ENCODE peak calls at places on chromosome 5, in four cellular contexts. H is HCT116, R is IMR-90, Y is SK-N-SH. Q is an unnamed sample.

GRCh38 chr5:173010547-173011464 is 27.2 kb downstream of the ATP6V0E1 start:
- DNase-seq in H (no peak), R (peak; percentile 32), Y (no peak), Q (no peak)

GRCh38 chr5:14172149-14172795 is 29.1 kb downstream of the TRIO start:
- DNase-seq in H (no peak), R (no peak), Y (no peak), Q (no peak)

GRCh38 chr5:87746341-87746740 is 333.6 kb upstream of the CCNH start:
- DNase-seq in H (peak; percentile 24), R (no peak), Y (no peak), Q (no peak)

GRCh38 chr5:67301285-67301904 is 104.8 kb upstream of the CD180 start:
- DNase-seq in H (no peak), R (peak; percentile 82), Y (no peak), Q (no peak)

GRCh38 chr5:112189328-112189840 is 229.7 kb downstream of the EPB41L4A start:
- DNase-seq in H (no peak), R (no peak), Y (no peak), Q (no peak)

GRCh38 chr5:43045236-43045635 is 5.1 kb upstream of the ANXA2R start:
- DNase-seq in H (no peak), R (no peak), Y (no peak), Q (no peak)

GRCh38 chr5:1485320-1486118 is 38.2 kb downstream of the LPCAT1 start:
- DNase-seq in H (no peak), R (no peak), Y (no peak), Q (no peak)

GRCh38 chr5:61597684-61598083 is 265.6 kb downstream of the ZSWIM6 start:
- DNase-seq in H (no peak), R (no peak), Y (no peak), Q (no peak)

GRCh38 chr5:33400675-33401074 is 40.1 kb upstream of the TARS1 start:
- DNase-seq in H (no peak), R (no peak), Y (no peak), Q (no peak)

GRCh38 chr5:146025108-146025507 is 80.3 kb downstream of the PLAC8L1 start:
- DNase-seq in H (no peak), R (no peak), Y (no peak), Q (no peak)

GRCh38 chr5:169350016-169350415 is 49.1 kb upstream of the SLIT3 start:
- DNase-seq in H (no peak), R (peak; percentile 53), Y (no peak), Q (no peak)

GRCh38 chr5:181163487-181164075 is 16.2 kb downstream of the OR2V2 start:
- DNase-seq in H (no peak), R (no peak), Y (no peak), Q (no peak)

GRCh38 chr5:135034963-135035677 is 1.1 kb upstream of the PITX1 start:
- DNase-seq in H (no peak), R (no peak), Y (no peak), Q (no peak)

GRCh38 chr5:135033026-135033861 is 784 bp downstream of the PITX1 start:
- DNase-seq in H (no peak), R (peak; percentile 56), Y (peak; percentile 74), Q (peak; percentile 55)

GRCh38 chr5:135032613-135033025 is 1.4 kb downstream of the PITX1 start:
- DNase-seq in H (no peak), R (no peak), Y (no peak), Q (no peak)

GRCh38 chr5:135034186-135034962 is at the start of gene PITX1:
- DNase-seq in H (peak; percentile 33), R (peak; percentile 69), Y (peak; percentile 70), Q (peak; percentile 83)

GRCh38 chr5:135033866-135034185 is 202 bp downstream of the PITX1 start:
- DNase-seq in H (no peak), R (no peak), Y (no peak), Q (no peak)
- H3K9ac ChIP-seq in H (peak overlapping the region; percentile 97), R (peak overlapping the region; percentile 95), Y (no peak overlapping the region), Q (peak overlapping the region; percentile 78)

DNA sequence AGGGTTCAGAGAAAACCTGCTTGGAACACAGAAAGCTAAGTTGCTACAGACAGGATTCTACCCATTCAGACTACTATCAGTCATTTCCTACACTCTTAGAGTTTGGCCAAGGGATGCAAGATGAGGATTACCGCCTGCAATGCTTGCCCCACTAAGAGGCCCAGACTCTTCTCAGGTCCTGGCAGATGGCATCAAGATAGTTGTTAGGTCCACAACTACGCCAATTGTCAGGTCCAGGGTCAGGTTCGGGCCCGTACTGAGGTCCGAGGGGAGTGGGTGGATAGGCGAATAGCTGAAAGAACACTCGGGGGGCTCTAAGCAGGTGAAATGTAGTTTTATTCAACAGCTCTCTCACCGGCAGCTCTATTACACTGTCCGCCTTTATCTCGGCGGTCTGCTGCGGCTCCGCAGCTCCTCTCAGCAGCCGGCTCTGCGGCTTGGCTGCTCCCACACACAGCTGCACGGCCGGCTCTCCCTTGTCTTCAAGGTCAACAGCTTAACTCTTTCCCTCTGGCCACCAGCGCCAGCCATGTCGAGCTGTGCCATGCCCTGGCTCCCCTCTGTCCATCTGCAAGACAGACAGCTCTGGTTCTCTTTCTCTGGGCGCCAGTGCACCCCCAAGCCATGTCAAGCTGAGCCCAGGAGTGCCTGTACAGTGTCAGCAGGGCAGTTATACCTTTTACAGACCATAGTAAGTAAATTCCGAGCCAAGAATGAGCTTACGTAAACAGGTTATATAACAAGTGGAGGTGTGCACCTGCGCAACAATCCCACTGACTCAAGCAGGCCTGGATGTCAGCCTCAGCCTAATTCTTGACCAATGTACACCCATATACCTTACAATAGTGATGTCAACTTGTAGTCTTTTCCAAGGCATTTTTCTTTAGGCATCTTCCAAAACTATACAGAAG is 24.0 kb downstream of the ENC1 start:
- DNase-seq in H (no peak), R (no peak), Y (no peak), Q (no peak)
- H2AFZ ChIP-seq in H (no peak overlapping the region), R (no peak overlapping the region), Y (no peak overlapping the region), Q (no peak overlapping the region)

GRCh38 chr5:134143964-134144941 is 29.8 kb downstream of the TCF7 start:
- DNase-seq in H (no peak), R (no peak), Y (no peak), Q (no peak)
- H3K36me3 ChIP-seq in H (peaks cover 20% of the 10 kb centered on the region), R (peaks cover 48% of the 10 kb centered on the region), Y (peaks cover 82% of the 10 kb centered on the region), Q (peaks cover 90% of the 10 kb centered on the region)

GRCh38 chr5:131274341-131275063 is 10.6 kb downstream of the CDC42SE2 start:
- DNase-seq in H (no peak), R (no peak), Y (no peak), Q (no peak)
- H3K9ac ChIP-seq in H (no peak overlapping the region), R (no peak overlapping the region), Y (no peak overlapping the region), Q (no peak overlapping the region)

GRCh38 chr5:102481044-102481715 is 17.6 kb downstream of the SLCO6A1 start:
- DNase-seq in H (no peak), R (no peak), Y (no peak), Q (no peak)
- H2AFZ ChIP-seq in H (no peak overlapping the region), R (no peak overlapping the region), Y (no peak overlapping the region), Q (no peak overlapping the region)

DNA sequence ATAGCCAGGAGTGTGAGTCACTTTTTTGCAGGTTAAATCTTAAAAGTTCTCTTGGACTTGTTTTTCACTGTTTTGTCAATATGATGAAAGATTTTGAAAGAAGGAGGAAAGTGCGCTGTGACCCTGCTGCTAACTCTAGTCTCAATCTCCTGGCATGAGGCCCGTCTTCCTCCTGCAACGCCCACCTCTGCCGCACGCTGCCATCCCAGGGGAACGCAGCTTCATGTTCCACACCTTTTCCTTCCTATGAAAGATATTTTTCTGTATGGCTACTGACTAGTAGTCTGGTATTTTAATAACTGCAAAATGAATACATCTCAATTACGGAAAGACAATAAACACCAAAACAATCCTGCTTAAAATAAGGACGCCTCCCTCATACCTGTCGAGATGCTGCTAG is 8.3 kb downstream of the PPIC start:
- DNase-seq in H (no peak), R (no peak), Y (no peak), Q (no peak)
- H3K36me3 ChIP-seq in H (peaks cover 3% of the 10 kb centered on the region), R (peaks cover 24% of the 10 kb centered on the region), Y (peaks cover 33% of the 10 kb centered on the region), Q (no peaks in the 10 kb centered on the region)

GRCh38 chr5:134594797-134595457 is 37.7 kb downstream of the SAR1B start:
- DNase-seq in H (no peak), R (no peak), Y (no peak), Q (no peak)
- H3K9ac ChIP-seq in H (no peak overlapping the region), R (no peak overlapping the region), Y (no peak overlapping the region), Q (no peak overlapping the region)

GRCh38 chr5:133421806-133422205 is 190.5 kb downstream of the FSTL4 start:
- DNase-seq in H (no peak), R (no peak), Y (no peak), Q (no peak)
- H2AFZ ChIP-seq in H (no peak overlapping the region), R (no peak overlapping the region), Y (no peak overlapping the region), Q (no peak overlapping the region)

Q was measured in DND-41.